ENCODE peak calls at places on chromosomes 2 and 18, in four cellular contexts. N is CD8-positive, alpha-beta T cell; T is kidney epithelial cell; M is A549. Q is an unnamed sample.

GRCh38 chr18:33210575-33211189 is 229.8 kb downstream of the CCDC178 start:
- DNase-seq in N (no peak), T (no peak), M (peak; percentile 24), Q (peak; percentile 9)

GRCh38 chr2:170742896-170743529 is 27.2 kb upstream of the ERICH2 start:
- DNase-seq in N (no peak), T (no peak), M (no peak), Q (no peak)

GRCh38 chr18:9535430-9535972 is 60.2 kb downstream of the RALBP1 start:
- DNase-seq in N (no peak), T (no peak), M (peak; percentile 34), Q (peak; percentile 8)

GRCh38 chr2:55901322-55901721 is 22.3 kb downstream of the EFEMP1 start:
- DNase-seq in N (no peak), T (peak; percentile 63), M (peak; percentile 42), Q (no peak)

GRCh38 chr2:120471166-120471565 is 125.2 kb downstream of the INHBB start:
- DNase-seq in N (no peak), T (no peak), M (no peak), Q (no peak)

GRCh38 chr2:48589170-48589767 is 28.4 kb upstream of the GTF2A1L start:
- DNase-seq in N (no peak), T (no peak), M (peak; percentile 54), Q (no peak)

GRCh38 chr2:46803911-46804670 is 111.5 kb downstream of the MCFD2 start:
- DNase-seq in N (no peak), T (peak; percentile 45), M (peak; percentile 45), Q (peak; percentile 63)

GRCh38 chr18:39675358-39675757 is 2109.8 kb upstream of the CELF4 start:
- DNase-seq in N (no peak), T (peak; percentile 16), M (no peak), Q (peak; percentile 2)

GRCh38 chr2:173496746-173497145 is 142.1 kb downstream of the CDCA7 start:
- DNase-seq in N (no peak), T (peak; percentile 10), M (no peak), Q (no peak)

GRCh38 chr2:155662224-155662623 is 670.3 kb downstream of the NR4A2 start:
- DNase-seq in N (no peak), T (no peak), M (no peak), Q (no peak)

GRCh38 chr2:203623104-203623503 is 83.3 kb upstream of the CD28 start:
- DNase-seq in N (no peak), T (peak; percentile 63), M (peak; percentile 62), Q (no peak)

GRCh38 chr2:207913772-207914358 is 111.5 kb downstream of the PLEKHM3 start:
- DNase-seq in N (no peak), T (no peak), M (no peak), Q (no peak)

GRCh38 chr2:207911215-207911614 is 114.1 kb downstream of the PLEKHM3 start:
- DNase-seq in N (no peak), T (no peak), M (no peak), Q (no peak)

GRCh38 chr2:207914716-207915115 is 110.6 kb downstream of the PLEKHM3 start:
- DNase-seq in N (no peak), T (no peak), M (no peak), Q (no peak)

GRCh38 chr2:207911856-207912255 is 113.5 kb downstream of the PLEKHM3 start:
- DNase-seq in N (no peak), T (no peak), M (no peak), Q (no peak)
- H3K4me3 ChIP-seq in N (no peak overlapping the region), T (no peak overlapping the region), M (no peak overlapping the region), Q (no peak overlapping the region)

GRCh38 chr2:207103132-207103531 is 62.6 kb downstream of the KLF7 start:
- DNase-seq in N (no peak), T (no peak), M (no peak), Q (no peak)
- TF ChIP-seq CTCF in N (no peak), T (no peak), M (no peak), Q (no peak)

GRCh38 chr18:68796936-68797690 is 767 bp upstream of the CCDC102B start:
- DNase-seq in N (no peak), T (peak; percentile 26), M (no peak), Q (no peak)
- H3K4me3 ChIP-seq in N (no peak overlapping the region), T (no peak overlapping the region), M (no peak overlapping the region), Q (no peak overlapping the region)

DNA sequence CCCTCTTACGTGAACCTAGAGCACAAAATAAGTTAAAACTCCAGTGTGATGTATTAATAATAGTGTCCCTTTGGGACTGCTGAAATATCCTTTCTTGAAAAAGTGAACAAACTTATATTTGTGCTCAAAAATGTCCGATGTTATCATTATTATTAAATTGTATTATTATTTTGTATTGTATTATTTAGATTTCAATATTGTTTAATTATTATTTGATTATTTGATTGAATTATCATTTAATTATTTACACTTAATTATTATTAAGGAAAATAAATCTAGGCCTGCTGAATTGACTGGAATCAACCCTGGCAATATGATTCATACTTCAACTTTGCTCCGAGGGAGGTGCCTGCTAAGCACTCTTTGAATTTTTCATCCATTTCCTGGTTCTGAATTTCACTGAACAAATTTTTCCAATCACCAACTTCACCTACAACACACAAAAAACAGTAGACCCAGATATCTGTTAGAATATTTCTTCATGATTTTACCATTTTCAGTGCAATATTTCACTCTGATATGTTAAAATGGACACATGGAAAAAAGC is 10.9 kb upstream of the EIF2AK2 start:
- DNase-seq in N (no peak), T (no peak), M (peak; percentile 54), Q (no peak)
- TF ChIP-seq CTCF in N (no peak), T (no peak), M (no peak), Q (no peak)

GRCh38 chr2:80302465-80303005 is 2.0 kb downstream of the LRRTM1 start:
- DNase-seq in N (no peak), T (no peak), M (no peak), Q (no peak)

GRCh38 chr2:80303006-80303741 is 1.4 kb downstream of the LRRTM1 start:
- DNase-seq in N (no peak), T (no peak), M (no peak), Q (no peak)

GRCh38 chr2:80302001-80302464 is 2.5 kb downstream of the LRRTM1 start:
- DNase-seq in N (no peak), T (no peak), M (no peak), Q (no peak)

GRCh38 chr2:80304522-80304878 is at the start of gene LRRTM1:
- DNase-seq in N (no peak), T (no peak), M (no peak), Q (no peak)

DNA sequence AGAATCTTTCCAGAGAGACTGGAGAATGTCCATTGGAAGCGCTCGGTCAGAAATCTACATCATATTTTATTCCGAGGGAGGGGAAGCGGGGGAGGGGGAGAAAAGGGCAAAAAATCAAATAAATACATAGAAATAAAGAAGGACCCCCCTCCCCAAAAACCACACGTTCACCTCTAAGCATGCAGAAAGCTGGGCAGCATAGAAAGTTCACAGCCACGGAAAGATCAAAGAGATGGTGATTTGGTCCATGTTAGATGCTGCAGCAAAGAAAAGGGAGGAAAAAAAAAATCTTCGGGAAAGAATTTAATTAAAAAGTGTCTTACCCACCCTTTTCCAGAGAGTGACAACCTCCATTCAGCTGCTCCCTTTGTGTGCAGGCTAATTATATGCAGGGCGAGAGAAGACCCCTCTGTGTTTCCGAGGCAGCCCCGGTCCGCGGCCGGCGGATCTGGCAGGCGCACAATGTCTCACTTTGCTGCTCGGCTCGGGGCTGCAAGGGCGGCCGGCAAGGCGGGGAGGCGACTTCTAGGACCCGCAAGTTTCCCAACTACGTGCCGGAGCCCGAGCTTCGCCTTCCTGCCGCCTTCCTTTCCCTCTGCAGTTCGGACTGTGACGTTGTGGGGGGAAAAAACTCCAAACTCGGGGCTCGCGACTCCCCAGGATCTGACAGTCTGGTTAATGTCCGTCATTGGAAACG is 579 bp downstream of the LRRTM1 start:
- DNase-seq in N (no peak), T (no peak), M (no peak), Q (no peak)
- H3K4me3 ChIP-seq in N (no peak overlapping the region), T (peak overlapping the region; percentile 45), M (no peak overlapping the region), Q (peak overlapping the region; percentile 55)

DNA sequence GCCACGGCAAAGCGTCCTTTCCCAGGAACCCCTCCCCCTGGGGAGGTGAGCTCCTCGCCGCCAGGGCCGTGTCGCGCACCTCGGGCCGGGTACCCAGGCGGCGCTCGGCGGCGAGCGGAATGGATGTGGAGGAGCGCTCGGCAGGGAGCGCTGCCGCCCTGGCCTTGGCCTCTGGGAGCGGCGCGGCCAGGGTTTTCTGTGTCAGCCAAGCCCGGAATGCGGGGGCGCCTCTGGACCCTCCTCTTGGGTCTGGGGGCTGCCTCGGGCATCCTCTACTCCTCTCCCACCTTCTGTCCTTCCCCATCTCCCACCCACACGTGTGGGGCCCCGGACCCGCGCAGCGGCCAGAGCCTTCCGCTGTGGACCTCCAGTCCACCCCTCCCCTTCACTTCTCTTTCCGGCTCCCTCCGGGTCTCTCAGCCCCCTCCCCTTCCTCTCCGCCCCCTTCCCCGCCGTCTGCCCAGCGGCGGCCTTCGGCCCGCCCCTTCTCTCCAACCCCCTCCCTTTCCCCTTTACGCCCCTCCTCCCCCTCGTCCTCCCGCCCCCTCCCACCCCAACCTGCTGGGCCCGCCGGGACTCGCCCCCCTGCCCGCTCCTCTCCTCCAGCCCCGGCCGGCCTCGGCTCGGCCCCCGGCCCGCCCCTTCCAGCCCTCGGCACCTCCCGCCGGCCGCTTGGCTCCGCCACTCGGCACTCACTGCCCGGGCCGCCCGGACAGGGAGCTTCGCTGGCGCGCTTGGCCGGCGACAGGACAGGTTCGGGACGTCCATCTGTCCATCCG is at the start of gene MERTK:
- DNase-seq in N (no peak), T (no peak), M (peak; percentile 87), Q (peak; percentile 62)
- TF ChIP-seq CTCF in N (peak; percentile 18), T (peak; percentile 59), M (peak; percentile 58), Q (peak; percentile 62)

Q was measured in retinal pigment epithelial cell.